ENCODE peak calls at places on chromosomes 4 and X, in five cellular contexts. I is OCI-M1; P is AG04449; R is activated CD4-positive, CD25-positive, alpha-beta regulatory T cell treated with anti-CD3 and anti-CD28 coated beads, Interleukin-2, amount 50 U/mL, for 72 hours; O is activated CD4-positive, alpha-beta T cell treated with anti-CD3 and anti-CD28 coated beads for 1 hour. D is an unnamed sample.

GRCh38 chr4:109094061-109094460 is 208.4 kb downstream of the COL25A1 start:
- DNase-seq in I (peak; percentile 42), P (no peak), R (no peak), O (no peak), D (no peak)

GRCh38 chr4:87555751-87556619 is 26.8 kb upstream of the SPARCL1 start:
- DNase-seq in I (peak; percentile 36), P (peak; percentile 36), R (no peak), O (no peak), D (no peak)

GRCh38 chrX:32010157-32010656 is 938.4 kb upstream of the FTHL17 start:
- DNase-seq in I (no peak), P (no peak), R (no peak), O (no peak), D (no peak)

GRCh38 chr4:47031011-47031678 is at the start of gene GABRB1:
- DNase-seq in I (no peak), P (no peak), R (peak; percentile 36), O (no peak), D (peak; percentile 1)

GRCh38 chrX:352582-353314 is 34.0 kb downstream of the PPP2R3B start:
- DNase-seq in I (no peak), P (no peak), R (peak; percentile 20), O (no peak), D (no peak)

GRCh38 chrX:26466387-26466786 is 250.4 kb downstream of the MAGEB5 start:
- DNase-seq in I (peak; percentile 57), P (no peak), R (no peak), O (no peak), D (no peak)

GRCh38 chr4:36165256-36166005 is 78.9 kb downstream of the ARAP2 start:
- DNase-seq in I (no peak), P (no peak), R (no peak), O (no peak), D (no peak)

GRCh38 chr4:7434766-7435150 is at the start of gene PSAPL1:
- DNase-seq in I (no peak), P (no peak), R (no peak), O (no peak), D (no peak)

GRCh38 chrX:74925210-74926088 is at the start of gene NEXMIF:
- DNase-seq in I (no peak), P (no peak), R (no peak), O (peak; percentile 11), D (no peak)

GRCh38 chr4:145912391-145912790 is 26.2 kb downstream of the ZNF827 start:
- DNase-seq in I (peak; percentile 44), P (no peak), R (no peak), O (no peak), D (no peak)

D was measured in activated T-helper 1 cell treated with Interleukin-2 at 50 U/mL for 16 hours.